ENCODE peak calls at places on chromosomes 12 and 14, in four cellular contexts. One of them, this sample, is unnamed.
A peak's percentile ranks its signal among the peaks of the same experiment; 100 is the strongest.

GRCh38 chr14:103273847-103274615 is 60.0 kb upstream of the EIF5 start:
- DNase-seq in right lobe of liver: no peak
- DNase-seq in heart left ventricle: no peak
- DNase-seq in tibial artery: no peak
- DNase-seq in this sample: no peak

GRCh38 chr12:127241056-127241830 is 1025.7 kb upstream of the TMEM132C start:
- DNase-seq in right lobe of liver: no peak
- DNase-seq in tibial artery: peak; percentile 74
- DNase-seq in heart left ventricle: no peak
- DNase-seq in this sample: no peak

GRCh38 chr14:26841920-26842741 is 244.3 kb upstream of the NOVA1 start:
- DNase-seq in tibial artery: peak; percentile 70
- DNase-seq in heart left ventricle: peak; percentile 48
- DNase-seq in right lobe of liver: no peak
- DNase-seq in this sample: no peak

GRCh38 chr14:50823051-50823762 is 7.8 kb downstream of the NIN start:
- DNase-seq in heart left ventricle: peak; percentile 32
- DNase-seq in tibial artery: no peak
- DNase-seq in right lobe of liver: no peak
- DNase-seq in this sample: no peak

GRCh38 chr14:104524726-104525125 is 54.8 kb upstream of the C14orf180 start:
- DNase-seq in tibial artery: no peak
- DNase-seq in right lobe of liver: no peak
- DNase-seq in heart left ventricle: no peak
- DNase-seq in this sample: no peak

GRCh38 chr12:113818833-113819232 is 147.3 kb downstream of the RBM19 start:
- DNase-seq in right lobe of liver: no peak
- DNase-seq in tibial artery: no peak
- DNase-seq in heart left ventricle: no peak
- DNase-seq in this sample: no peak

GRCh38 chr14:32364941-32365340 is 35.8 kb downstream of the AKAP6 start:
- DNase-seq in heart left ventricle: no peak
- DNase-seq in tibial artery: no peak
- DNase-seq in right lobe of liver: no peak
- DNase-seq in this sample: no peak

GRCh38 chr14:86091811-86092210 is 561.9 kb downstream of the FLRT2 start:
- DNase-seq in right lobe of liver: no peak
- DNase-seq in tibial artery: no peak
- DNase-seq in heart left ventricle: no peak
- DNase-seq in this sample: no peak

GRCh38 chr14:60106341-60106740 is 14.6 kb downstream of the PCNX4 start:
- DNase-seq in tibial artery: peak; percentile 41
- DNase-seq in right lobe of liver: no peak
- DNase-seq in heart left ventricle: no peak
- DNase-seq in this sample: no peak

GRCh38 chr12:31526158-31526546 is 64.8 kb downstream of the DENND5B start:
- DNase-seq in right lobe of liver: no peak
- DNase-seq in tibial artery: no peak
- DNase-seq in heart left ventricle: no peak
- DNase-seq in this sample: no peak

GRCh38 chr12:31507966-31508365 is 83.0 kb downstream of the DENND5B start:
- DNase-seq in heart left ventricle: no peak
- DNase-seq in right lobe of liver: no peak
- DNase-seq in tibial artery: no peak
- DNase-seq in this sample: no peak

GRCh38 chr14:72774894-72775620 is 118.8 kb downstream of the DPF3 start:
- DNase-seq in heart left ventricle: no peak
- DNase-seq in right lobe of liver: no peak
- DNase-seq in tibial artery: no peak
- DNase-seq in this sample: no peak

GRCh38 chr14:100359111-100359510 is 36.0 kb downstream of the SLC25A47 start:
- DNase-seq in right lobe of liver: no peak
- DNase-seq in tibial artery: no peak
- DNase-seq in heart left ventricle: no peak
- DNase-seq in this sample: no peak

GRCh38 chr12:40828593-40828990 is 136.4 kb downstream of the CNTN1 start:
- DNase-seq in right lobe of liver: no peak
- DNase-seq in tibial artery: no peak
- DNase-seq in heart left ventricle: no peak
- DNase-seq in this sample: no peak

GRCh38 chr12:76194724-76195123 is 110.2 kb upstream of the NAP1L1 start:
- DNase-seq in heart left ventricle: no peak
- DNase-seq in right lobe of liver: no peak
- DNase-seq in tibial artery: no peak
- DNase-seq in this sample: no peak

GRCh38 chr12:13102481-13103195 is 829 bp downstream of the GSG1 start:
- DNase-seq in tibial artery: no peak
- DNase-seq in right lobe of liver: no peak
- DNase-seq in heart left ventricle: no peak
- DNase-seq in this sample: no peak

GRCh38 chr12:52060498-52061177 is 9.1 kb upstream of the ATG101 start:
- DNase-seq in right lobe of liver: no peak
- DNase-seq in heart left ventricle: no peak
- DNase-seq in tibial artery: no peak
- DNase-seq in this sample: no peak

GRCh38 chr12:95977764-95978305 is 18.3 kb downstream of the HAL start:
- DNase-seq in right lobe of liver: no peak
- DNase-seq in tibial artery: no peak
- DNase-seq in heart left ventricle: no peak
- DNase-seq in this sample: no peak

GRCh38 chr12:132219323-132219722 is 75.1 kb downstream of the NOC4L start:
- DNase-seq in tibial artery: no peak
- DNase-seq in heart left ventricle: no peak
- DNase-seq in right lobe of liver: no peak
- DNase-seq in this sample: peak; percentile 52

GRCh38 chr14:104899781-104900180 is 24.9 kb upstream of the PLD4 start:
- DNase-seq in heart left ventricle: no peak
- DNase-seq in tibial artery: no peak
- DNase-seq in right lobe of liver: no peak
- DNase-seq in this sample: no peak

GRCh38 chr14:69632154-69632553 is 20.8 kb downstream of the SUSD6 start:
- DNase-seq in right lobe of liver: no peak
- DNase-seq in tibial artery: no peak
- DNase-seq in heart left ventricle: no peak
- DNase-seq in this sample: no peak
- H3K4me1 ChIP-seq in right lobe of liver: no peaks in the 10 kb centered on the region
- H3K4me1 ChIP-seq in tibial artery: peaks cover 60% of the 10 kb centered on the region
- H3K4me1 ChIP-seq in heart left ventricle: peaks cover 100% of the 10 kb centered on the region
- H3K4me1 ChIP-seq in this sample: peaks cover 86% of the 10 kb centered on the region

DNA sequence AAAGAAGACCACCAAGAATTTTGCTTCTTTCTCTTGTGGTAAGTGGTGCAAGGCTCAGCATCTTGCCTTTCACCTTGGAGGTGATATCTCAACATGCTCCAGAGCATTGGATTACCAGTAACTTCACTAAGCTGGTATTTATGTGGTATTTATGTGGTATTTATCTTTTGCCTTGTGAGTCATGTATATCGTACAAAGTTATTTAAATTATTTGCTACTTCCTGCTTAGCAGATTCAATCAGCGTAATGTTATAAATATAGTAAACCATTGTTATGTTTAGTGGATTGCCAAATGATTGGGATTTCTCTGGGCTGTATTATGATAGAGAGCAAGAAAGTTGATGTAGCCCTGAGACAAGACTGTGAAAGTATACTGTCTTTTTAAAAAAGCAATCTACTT is 366.4 kb downstream of the IPO8 start:
- DNase-seq in tibial artery: no peak
- DNase-seq in heart left ventricle: no peak
- DNase-seq in right lobe of liver: no peak
- DNase-seq in this sample: no peak
- TF ChIP-seq CTCF in tibial artery: no peak
- TF ChIP-seq CTCF in heart left ventricle: no peak
- TF ChIP-seq CTCF in right lobe of liver: no peak
- TF ChIP-seq CTCF in this sample: no peak

GRCh38 chr12:58358369-58358768 is 417.0 kb downstream of the ATP23 start:
- DNase-seq in right lobe of liver: no peak
- DNase-seq in tibial artery: no peak
- DNase-seq in heart left ventricle: no peak
- DNase-seq in this sample: no peak
- H3K27ac ChIP-seq in right lobe of liver: no peak overlapping the region
- H3K27ac ChIP-seq in tibial artery: no peak overlapping the region
- H3K27ac ChIP-seq in heart left ventricle: no peak overlapping the region
- H3K27ac ChIP-seq in this sample: no peak overlapping the region

GRCh38 chr12:99914206-99914605 is 70.5 kb downstream of the ANKS1B start:
- DNase-seq in right lobe of liver: no peak
- DNase-seq in heart left ventricle: no peak
- DNase-seq in tibial artery: no peak
- DNase-seq in this sample: no peak
- H3K4me1 ChIP-seq in right lobe of liver: no peaks in the 10 kb centered on the region
- H3K4me1 ChIP-seq in heart left ventricle: no peaks in the 10 kb centered on the region
- H3K4me1 ChIP-seq in tibial artery: peaks cover 16% of the 10 kb centered on the region
- H3K4me1 ChIP-seq in this sample: no peaks in the 10 kb centered on the region

GRCh38 chr14:54902143-54902520 is 494 bp downstream of the GCH1 start:
- DNase-seq in heart left ventricle: peak; percentile 70
- DNase-seq in tibial artery: peak; percentile 73
- DNase-seq in right lobe of liver: peak; percentile 89
- DNase-seq in this sample: peak; percentile 91

GRCh38 chr14:54895683-54896082 is 6.9 kb downstream of the GCH1 start:
- DNase-seq in tibial artery: no peak
- DNase-seq in right lobe of liver: no peak
- DNase-seq in heart left ventricle: no peak
- DNase-seq in this sample: no peak

GRCh38 chr14:54902521-54903420 is at the start of gene GCH1:
- DNase-seq in heart left ventricle: peak; percentile 59
- DNase-seq in right lobe of liver: peak; percentile 89
- DNase-seq in tibial artery: peak; percentile 53
- DNase-seq in this sample: peak; percentile 90

GRCh38 chr14:54906075-54906474 is 3.4 kb upstream of the GCH1 start:
- DNase-seq in tibial artery: no peak
- DNase-seq in heart left ventricle: no peak
- DNase-seq in right lobe of liver: no peak
- DNase-seq in this sample: no peak

GRCh38 chr14:54901380-54902142 is 1.1 kb downstream of the GCH1 start:
- DNase-seq in tibial artery: peak; percentile 39
- DNase-seq in right lobe of liver: no peak
- DNase-seq in heart left ventricle: no peak
- DNase-seq in this sample: no peak
- TF ChIP-seq CTCF in tibial artery: no peak
- TF ChIP-seq CTCF in right lobe of liver: no peak
- TF ChIP-seq CTCF in heart left ventricle: no peak
- TF ChIP-seq CTCF in this sample: no peak

GRCh38 chr12:7503686-7504085 is at the start of gene CD163:
- DNase-seq in heart left ventricle: no peak
- DNase-seq in right lobe of liver: no peak
- DNase-seq in tibial artery: no peak
- DNase-seq in this sample: no peak

GRCh38 chr12:7498832-7499231 is 4.7 kb downstream of the CD163 start:
- DNase-seq in heart left ventricle: no peak
- DNase-seq in right lobe of liver: no peak
- DNase-seq in tibial artery: no peak
- DNase-seq in this sample: no peak

GRCh38 chr12:7497661-7498060 is 5.9 kb downstream of the CD163 start:
- DNase-seq in tibial artery: no peak
- DNase-seq in right lobe of liver: no peak
- DNase-seq in heart left ventricle: no peak
- DNase-seq in this sample: no peak

GRCh38 chr12:7501031-7501585 is 2.5 kb downstream of the CD163 start:
- DNase-seq in tibial artery: no peak
- DNase-seq in right lobe of liver: no peak
- DNase-seq in heart left ventricle: no peak
- DNase-seq in this sample: no peak

GRCh38 chr12:7502612-7503011 is 965 bp downstream of the CD163 start:
- DNase-seq in heart left ventricle: no peak
- DNase-seq in right lobe of liver: no peak
- DNase-seq in tibial artery: no peak
- DNase-seq in this sample: no peak
- H3K27ac ChIP-seq in heart left ventricle: no peak overlapping the region
- H3K27ac ChIP-seq in right lobe of liver: peak overlapping the region; percentile 15
- H3K27ac ChIP-seq in tibial artery: no peak overlapping the region
- H3K27ac ChIP-seq in this sample: peak overlapping the region; percentile 53

GRCh38 chr12:18284461-18284860 is 23.1 kb downstream of the PIK3C2G start:
- DNase-seq in right lobe of liver: no peak
- DNase-seq in heart left ventricle: no peak
- DNase-seq in tibial artery: no peak
- DNase-seq in this sample: no peak
- H3K4me1 ChIP-seq in right lobe of liver: no peaks in the 10 kb centered on the region
- H3K4me1 ChIP-seq in heart left ventricle: no peaks in the 10 kb centered on the region
- H3K4me1 ChIP-seq in tibial artery: no peaks in the 10 kb centered on the region
- H3K4me1 ChIP-seq in this sample: no peaks in the 10 kb centered on the region

GRCh38 chr14:94559638-94560290 is 1.5 kb upstream of the SERPINA4 start:
- DNase-seq in right lobe of liver: peak; percentile 94
- DNase-seq in tibial artery: no peak
- DNase-seq in heart left ventricle: no peak
- DNase-seq in this sample: no peak

GRCh38 chr14:94560782-94561655 is at the start of gene SERPINA4:
- DNase-seq in right lobe of liver: no peak
- DNase-seq in tibial artery: no peak
- DNase-seq in heart left ventricle: no peak
- DNase-seq in this sample: no peak

GRCh38 chr14:94560291-94560665 is 964 bp upstream of the SERPINA4 start:
- DNase-seq in tibial artery: no peak
- DNase-seq in right lobe of liver: no peak
- DNase-seq in heart left ventricle: no peak
- DNase-seq in this sample: no peak

GRCh38 chr14:94557327-94557726 is 3.9 kb upstream of the SERPINA4 start:
- DNase-seq in tibial artery: no peak
- DNase-seq in heart left ventricle: no peak
- DNase-seq in right lobe of liver: no peak
- DNase-seq in this sample: no peak

DNA sequence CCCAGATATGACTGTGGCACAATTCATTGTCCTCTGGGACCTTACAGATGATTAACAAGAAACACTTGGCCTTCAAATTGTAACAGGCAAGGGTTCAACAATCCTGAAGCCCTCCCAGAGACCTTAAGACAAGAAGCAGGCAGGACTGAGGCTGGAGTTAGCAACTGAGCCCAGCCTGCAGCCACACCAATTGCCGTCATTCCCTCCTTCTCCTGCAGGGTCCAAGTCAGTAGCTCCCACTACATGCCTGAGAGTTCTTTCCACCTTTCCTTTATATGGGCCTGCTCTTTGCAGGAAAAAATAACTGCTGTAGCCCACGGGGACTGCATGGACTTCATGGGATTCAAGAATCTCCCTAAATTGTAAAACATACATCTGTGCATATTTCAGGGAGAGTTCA is 2.4 kb upstream of the SERPINA4 start:
- DNase-seq in heart left ventricle: no peak
- DNase-seq in tibial artery: no peak
- DNase-seq in right lobe of liver: no peak
- DNase-seq in this sample: no peak
- TF ChIP-seq CTCF in heart left ventricle: no peak
- TF ChIP-seq CTCF in tibial artery: no peak
- TF ChIP-seq CTCF in right lobe of liver: no peak
- TF ChIP-seq CTCF in this sample: no peak

DNA sequence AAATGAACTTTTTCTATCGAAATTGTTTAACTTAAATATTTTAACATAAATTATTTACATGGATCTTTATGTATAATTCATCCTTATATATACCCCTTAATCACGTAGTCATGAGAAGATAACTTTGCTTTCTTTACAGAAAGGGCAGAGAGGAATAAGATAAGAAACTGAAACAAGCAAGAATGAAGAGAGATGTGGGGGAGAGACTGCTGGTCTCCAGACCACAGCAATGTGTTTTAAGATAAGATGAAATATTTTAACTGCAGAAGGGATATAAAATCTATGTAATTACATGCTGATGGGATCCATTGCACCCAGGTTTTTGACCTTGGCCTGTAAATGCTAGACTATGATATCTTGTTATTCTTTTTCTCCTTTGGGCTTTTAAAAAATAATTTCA is 34.6 kb upstream of the DNM1L start:
- DNase-seq in heart left ventricle: no peak
- DNase-seq in tibial artery: no peak
- DNase-seq in right lobe of liver: no peak
- DNase-seq in this sample: no peak
- H3K27ac ChIP-seq in heart left ventricle: no peak overlapping the region
- H3K27ac ChIP-seq in tibial artery: no peak overlapping the region
- H3K27ac ChIP-seq in right lobe of liver: no peak overlapping the region
- H3K27ac ChIP-seq in this sample: no peak overlapping the region